ENCODE peak calls at places on chromosome 3, in five cellular contexts. A is HFF-Myc, V is AG20443, C is heart left ventricle, G is HEK293T. T is an unnamed sample.

GRCh38 chr3:133466531-133467386 is 66.9 kb downstream of the BFSP2 start:
- DNase-seq in A (no peak), V (no peak), C (no peak), G (no peak), T (no peak)

GRCh38 chr3:43273429-43273828 is 12.9 kb upstream of the SNRK start:
- DNase-seq in G (no peak), C (no peak), A (no peak), V (no peak), T (no peak)

GRCh38 chr3:27633224-27633545 is 88.9 kb downstream of the EOMES start:
- DNase-seq in A (no peak), C (peak; percentile 28), G (no peak), V (peak; percentile 56), T (no peak)

GRCh38 chr3:114152519-114153151 is 26.2 kb downstream of the DRD3 start:
- DNase-seq in A (peak; percentile 30), C (peak; percentile 78), G (peak; percentile 79), V (peak; percentile 86), T (peak; percentile 54)

GRCh38 chr3:173397161-173398110 is at the start of gene NLGN1:
- DNase-seq in G (peak; percentile 53), C (peak; percentile 78), A (no peak), V (peak; percentile 83), T (peak; percentile 57)

GRCh38 chr3:144341461-144341860 is 369.8 kb downstream of the DIPK2A start:
- DNase-seq in V (no peak), C (no peak), A (no peak), G (no peak), T (no peak)

GRCh38 chr3:89353465-89353864 is 246.0 kb downstream of the EPHA3 start:
- DNase-seq in C (no peak), V (no peak), G (no peak), A (no peak), T (no peak)

GRCh38 chr3:195407511-195408409 is 35.1 kb downstream of the ACAP2 start:
- DNase-seq in A (no peak), G (no peak), V (no peak), C (no peak), T (no peak)

GRCh38 chr3:52004158-52004787 is 8.6 kb upstream of the RPL29 start:
- DNase-seq in G (peak; percentile 48), C (peak; percentile 72), A (no peak), V (peak; percentile 45), T (peak; percentile 80)

GRCh38 chr3:8445861-8446260 is 55.8 kb upstream of the LMCD1 start:
- DNase-seq in V (peak; percentile 46), G (no peak), A (peak; percentile 72), C (no peak), T (no peak)

GRCh38 chr3:98521897-98522537 is 685 bp downstream of the CLDND1 start:
- DNase-seq in V (peak; percentile 60), C (peak; percentile 43), A (peak; percentile 11), G (peak; percentile 44), T (peak; percentile 50)

GRCh38 chr3:99875925-99876781 is 58.5 kb downstream of the CMSS1 start:
- DNase-seq in G (peak; percentile 77), C (peak; percentile 85), V (peak; percentile 88), A (no peak), T (peak; percentile 58)

GRCh38 chr3:106969596-106969995 is 407.6 kb upstream of the CCDC54 start:
- DNase-seq in A (no peak), C (no peak), G (no peak), V (no peak), T (no peak)

GRCh38 chr3:195119461-195120198 is 151.3 kb downstream of the XXYLT1 start:
- DNase-seq in C (no peak), G (no peak), V (peak; percentile 78), A (peak; percentile 60), T (no peak)

GRCh38 chr3:53862241-53862640 is 15.9 kb downstream of the IL17RB start:
- DNase-seq in V (no peak), A (no peak), C (no peak), G (no peak), T (no peak)

GRCh38 chr3:170809975-170810357 is 60.0 kb downstream of the RPL22L1 start:
- DNase-seq in A (peak; percentile 87), V (peak; percentile 27), C (no peak), G (no peak), T (no peak)

GRCh38 chr3:137110392-137110996 is 152.7 kb downstream of the IL20RB start:
- DNase-seq in C (no peak), V (peak; percentile 59), G (peak; percentile 47), A (peak; percentile 15), T (peak; percentile 21)

GRCh38 chr3:49701388-49702077 is 12.2 kb downstream of the RNF123 start:
- DNase-seq in V (peak; percentile 50), G (peak; percentile 35), A (no peak), C (no peak), T (no peak)

GRCh38 chr3:186519021-186519658 is 25.0 kb downstream of the CRYGS start:
- DNase-seq in G (no peak), C (no peak), V (no peak), A (no peak), T (no peak)

GRCh38 chr3:111975131-111975530 is 3.7 kb upstream of the ABHD10 start:
- DNase-seq in G (no peak), C (no peak), A (no peak), V (no peak), T (no peak)

GRCh38 chr3:16511561-16512434 is 1.7 kb downstream of the RFTN1 start:
- DNase-seq in G (no peak), V (peak; percentile 77), C (peak; percentile 70), A (no peak), T (peak; percentile 85)

GRCh38 chr3:187744169-187745151 is 808 bp downstream of the BCL6 start:
- DNase-seq in G (no peak), A (no peak), V (peak; percentile 36), C (peak; percentile 63), T (peak; percentile 45)

GRCh38 chr3:10712121-10712520 is 103.9 kb upstream of the SLC6A11 start:
- DNase-seq in V (no peak), A (no peak), G (no peak), C (no peak), T (no peak)

GRCh38 chr3:49747792-49748480 is 24.2 kb upstream of the GMPPB start:
- DNase-seq in C (no peak), A (no peak), V (no peak), G (no peak), T (no peak)

GRCh38 chr3:146308222-146308621 is 57.3 kb upstream of the PLSCR4 start:
- DNase-seq in V (peak; percentile 55), A (no peak), C (no peak), G (no peak), T (peak; percentile 21)

GRCh38 chr3:134694946-134695543 is 44.2 kb upstream of the KY start:
- DNase-seq in C (no peak), G (no peak), V (no peak), A (no peak), T (no peak)

GRCh38 chr3:189001559-189001958 is 170.2 kb upstream of the TPRG1 start:
- DNase-seq in A (peak; percentile 42), V (peak; percentile 70), C (no peak), G (no peak), T (peak; percentile 33)

GRCh38 chr3:119861681-119862080 is 79.8 kb downstream of the NR1I2 start:
- DNase-seq in G (no peak), C (no peak), A (no peak), V (no peak), T (no peak)

GRCh38 chr3:163785693-163786092 is 1292.6 kb downstream of the SI start:
- DNase-seq in C (no peak), A (no peak), V (no peak), G (peak; percentile 45), T (no peak)

GRCh38 chr3:169818330-169818729 is 5.6 kb upstream of the LRRC34 start:
- DNase-seq in V (no peak), C (no peak), A (no peak), G (no peak), T (peak; percentile 32)

GRCh38 chr3:20846081-20846480 is 660.1 kb upstream of the SGO1 start:
- DNase-seq in A (no peak), G (no peak), C (no peak), V (no peak), T (no peak)

GRCh38 chr3:75294124-75294523 is 370.0 kb upstream of the FRG2C start:
- DNase-seq in C (peak; percentile 42), V (peak; percentile 80), G (peak; percentile 47), A (peak; percentile 1), T (peak; percentile 41)

GRCh38 chr3:148464246-148464645 is 233.5 kb upstream of the AGTR1 start:
- DNase-seq in V (peak; percentile 8), A (no peak), C (no peak), G (no peak), T (no peak)

GRCh38 chr3:73188707-73189106 is 127.2 kb downstream of the EBLN2 start:
- DNase-seq in G (no peak), C (no peak), A (no peak), V (no peak), T (no peak)

GRCh38 chr3:159645874-159646273 is 342.8 kb upstream of the IL12A start:
- DNase-seq in G (no peak), V (peak; percentile 62), A (no peak), C (no peak), T (no peak)

GRCh38 chr3:39637807-39638206 is 170.3 kb downstream of the MOBP start:
- DNase-seq in V (peak; percentile 37), C (no peak), A (peak; percentile 14), G (no peak), T (peak; percentile 14)

GRCh38 chr3:141795719-141796435 is 32.7 kb downstream of the GRK7 start:
- DNase-seq in G (no peak), A (no peak), C (peak; percentile 55), V (peak; percentile 79), T (no peak)

GRCh38 chr3:46848271-46849097 is 14.8 kb downstream of the MYL3 start:
- DNase-seq in V (peak; percentile 56), C (peak; percentile 79), A (no peak), G (peak; percentile 63), T (peak; percentile 66)